ENCODE peak calls at places on chromosomes 13 and 19, in four cellular contexts. R is uterus, H is tibial nerve, Q is stomach. W is an unnamed sample.
A peak's percentile ranks its signal among the peaks of the same experiment; 100 is the strongest.

GRCh38 chr19:17557461-17557860 is 2.0 kb downstream of the COLGALT1 start:
- DNase-seq in R (no peak), H (peak; percentile 15), Q (no peak), W (no peak)

GRCh38 chr13:45299194-45299593 is 41.8 kb downstream of the TPT1 start:
- DNase-seq in R (no peak), H (no peak), Q (no peak), W (no peak)

GRCh38 chr13:46213242-46213641 is 1.5 kb downstream of the LRRC63 start:
- DNase-seq in R (no peak), H (no peak), Q (no peak), W (no peak)

GRCh38 chr19:35641515-35642151 is at the start of gene ETV2:
- DNase-seq in R (peak; percentile 40), H (no peak), Q (peak; percentile 30), W (no peak)

GRCh38 chr19:17031741-17032140 is 5.1 kb upstream of the CPAMD8 start:
- DNase-seq in R (no peak), H (no peak), Q (no peak), W (no peak)

GRCh38 chr19:13024126-13024957 is 29.1 kb downstream of the NFIX start:
- DNase-seq in R (peak; percentile 47), H (no peak), Q (no peak), W (no peak)

GRCh38 chr13:105634059-105634458 is 901.4 kb downstream of the EFNB2 start:
- DNase-seq in R (no peak), H (no peak), Q (no peak), W (no peak)

GRCh38 chr19:46295401-46296308 is 1.2 kb upstream of the HIF3A start:
- DNase-seq in R (no peak), H (no peak), Q (no peak), W (no peak)

GRCh38 chr13:34343413-34343812 is 525.5 kb downstream of the RFC3 start:
- DNase-seq in R (no peak), H (no peak), Q (no peak), W (no peak)

GRCh38 chr19:43643326-43643725 is 3.7 kb upstream of the CADM4 start:
- DNase-seq in R (no peak), H (no peak), Q (no peak), W (no peak)

GRCh38 chr19:12365094-12365371 is 450 bp downstream of the ZNF442 start:
- DNase-seq in R (no peak), H (no peak), Q (peak; percentile 30), W (no peak)

GRCh38 chr19:49684983-49685553 is 4.3 kb upstream of the ADM5 start:
- DNase-seq in R (no peak), H (no peak), Q (no peak), W (no peak)

GRCh38 chr13:48231080-48231479 is 1.9 kb upstream of the ITM2B start:
- DNase-seq in R (no peak), H (no peak), Q (no peak), W (no peak)

GRCh38 chr19:50639121-50640112 is at the start of gene SYT3:
- DNase-seq in R (no peak), H (no peak), Q (peak; percentile 48), W (peak; percentile 68)

GRCh38 chr13:40193290-40194203 is 472.9 kb downstream of the FOXO1 start:
- DNase-seq in R (peak; percentile 39), H (peak; percentile 77), Q (no peak), W (no peak)

GRCh38 chr13:87667686-87668085 is 3.5 kb upstream of the SLITRK5 start:
- DNase-seq in R (no peak), H (no peak), Q (no peak), W (no peak)

GRCh38 chr13:87669379-87669978 is 1.7 kb upstream of the SLITRK5 start:
- DNase-seq in R (no peak), H (no peak), Q (no peak), W (no peak)

GRCh38 chr13:87671824-87672603 is 843 bp downstream of the SLITRK5 start:
- DNase-seq in R (no peak), H (no peak), Q (no peak), W (no peak)

GRCh38 chr13:87674143-87674772 is 3.1 kb downstream of the SLITRK5 start:
- DNase-seq in R (no peak), H (no peak), Q (no peak), W (no peak)

GRCh38 chr13:87671031-87671823 is at the start of gene SLITRK5:
- DNase-seq in R (no peak), H (peak; percentile 62), Q (peak; percentile 70), W (peak; percentile 66)
- H3K4me3 ChIP-seq in R (peak within 1 kb of the TSS; percentile 29), H (peak within 1 kb of the TSS; percentile 52), Q (peak within 1 kb of the TSS; percentile 61), W (peak within 1 kb of the TSS; percentile 14)

GRCh38 chr13:99265823-99266426 is 7.7 kb upstream of the GPR18 start:
- DNase-seq in R (no peak), H (no peak), Q (no peak), W (no peak)
- TF ChIP-seq CTCF in R (peak; percentile 44), H (peak; percentile 38), Q (peak; percentile 65), W (peak; percentile 41)

GRCh38 chr19:2237051-2237868 is 636 bp downstream of the SF3A2 start:
- DNase-seq in R (no peak), H (no peak), Q (no peak), W (no peak)
- H3K4me1 ChIP-seq in R (peaks cover 46% of the 10 kb centered on the region), H (peaks cover 83% of the 10 kb centered on the region), Q (peaks cover 68% of the 10 kb centered on the region), W (peaks cover 34% of the 10 kb centered on the region)

GRCh38 chr19:8332976-8333770 is 9.9 kb downstream of the KANK3 start:
- DNase-seq in R (no peak), H (no peak), Q (no peak), W (no peak)
- H3K4me3 ChIP-seq in R (no peak overlapping the region), H (no peak overlapping the region), Q (no peak overlapping the region), W (no peak overlapping the region)

W was measured in Caco-2.